ENCODE peak calls at places on chromosomes 13 and 19, in four cellular contexts. V is left ventricle myocardium inferior, E is tibial artery, I is IMR-90. S is an unnamed sample.

GRCh38 chr13:30607908-30608307 is 9.8 kb upstream of the USPL1 start:
- DNase-seq in V (no peak), I (no peak), E (no peak), S (no peak)

GRCh38 chr19:55667958-55668357 is 7.1 kb upstream of the EPN1 start:
- DNase-seq in E (no peak), I (no peak), V (no peak), S (no peak)

GRCh38 chr19:19528721-19529490 is at the start of gene YJEFN3:
- DNase-seq in E (no peak), I (peak; percentile 19), V (no peak), S (no peak)

GRCh38 chr13:74191036-74191809 is 57.0 kb upstream of the KLF12 start:
- DNase-seq in I (peak; percentile 32), E (no peak), V (no peak), S (no peak)

GRCh38 chr19:1566392-1567115 is 1.6 kb downstream of the MEX3D start:
- DNase-seq in E (peak; percentile 77), I (peak; percentile 77), V (peak; percentile 68), S (peak; percentile 82)

GRCh38 chr13:65638572-65639168 is 1591.5 kb downstream of the PCDH9 start:
- DNase-seq in I (peak; percentile 63), V (no peak), E (no peak), S (no peak)

GRCh38 chr13:21338156-21338555 is 120.9 kb downstream of the ZDHHC20 start:
- DNase-seq in I (no peak), V (no peak), E (no peak), S (no peak)

GRCh38 chr13:32045963-32046785 is 14.6 kb downstream of the FRY start:
- DNase-seq in V (no peak), I (peak; percentile 56), E (no peak), S (no peak)

GRCh38 chr19:46955114-46955812 is 64.4 kb upstream of the NPAS1 start:
- DNase-seq in V (no peak), E (no peak), I (peak; percentile 52), S (no peak)

GRCh38 chr13:44380404-44381165 is 7.0 kb downstream of the SERP2 start:
- DNase-seq in V (no peak), E (no peak), I (peak; percentile 48), S (no peak)

GRCh38 chr13:79659161-79659560 is 178.2 kb downstream of the NDFIP2 start:
- DNase-seq in E (no peak), V (peak; percentile 47), I (no peak), S (no peak)

GRCh38 chr13:44249439-44249838 is 124.2 kb upstream of the SERP2 start:
- DNase-seq in I (peak; percentile 77), V (peak; percentile 71), E (peak; percentile 76), S (no peak)

GRCh38 chr13:97142452-97142851 is 79.7 kb upstream of the MBNL2 start:
- DNase-seq in V (peak; percentile 26), E (no peak), I (no peak), S (no peak)

GRCh38 chr19:48481191-48481500 is 12.0 kb downstream of the CYTH2 start:
- DNase-seq in V (no peak), I (peak; percentile 30), E (no peak), S (no peak)

GRCh38 chr19:35223856-35224505 is 4.6 kb downstream of the FAM187B start:
- DNase-seq in V (no peak), I (no peak), E (no peak), S (peak; percentile 62)

GRCh38 chr19:31352296-31352781 is 3.1 kb upstream of the TSHZ3 start:
- DNase-seq in V (no peak), E (no peak), I (no peak), S (no peak)

GRCh38 chr13:113083402-113084061 is 22.1 kb upstream of the F7 start:
- DNase-seq in I (peak; percentile 12), E (no peak), V (peak; percentile 76), S (peak; percentile 89)

GRCh38 chr19:33796164-33797100 is at the start of gene KCTD15:
- DNase-seq in E (no peak), I (peak; percentile 31), V (peak; percentile 48), S (peak; percentile 79)

GRCh38 chr13:33931397-33931987 is 113.5 kb downstream of the RFC3 start:
- DNase-seq in E (no peak), V (no peak), I (peak; percentile 53), S (no peak)

GRCh38 chr13:54536112-54536511 is 1507.5 kb downstream of the OLFM4 start:
- DNase-seq in E (no peak), I (no peak), V (no peak), S (no peak)

GRCh38 chr19:20313894-20314293 is 146.9 kb downstream of the ZNF486 start:
- DNase-seq in I (no peak), E (no peak), V (no peak), S (no peak)

GRCh38 chr19:41753159-41753558 is 2.2 kb upstream of the CEACAM6 start:
- DNase-seq in I (no peak), E (no peak), V (peak; percentile 35), S (peak; percentile 88)

GRCh38 chr13:76980075-76980718 is 11.7 kb upstream of the CLN5 start:
- DNase-seq in I (peak; percentile 24), V (peak; percentile 78), E (peak; percentile 83), S (peak; percentile 91)
- TF ChIP-seq CTCF in I (peak; percentile 87), V (peak; percentile 99), E (peak; percentile 97), S (peak; percentile 97)

GRCh38 chr19:53908933-53909415 is at the start of gene CACNG7:
- DNase-seq in V (no peak), I (no peak), E (no peak), S (no peak)
- H3K27me3 ChIP-seq in V (peaks cover 96% of the 10 kb centered on the region), I (peaks cover 31% of the 10 kb centered on the region), E (peaks cover 96% of the 10 kb centered on the region), S (peaks cover 65% of the 10 kb centered on the region)

GRCh38 chr13:109606404-109607028 is 179.9 kb downstream of the IRS2 start:
- DNase-seq in E (no peak), I (no peak), V (no peak), S (no peak)
- TF ChIP-seq CTCF in E (no peak), I (no peak), V (no peak), S (no peak)

GRCh38 chr19:39187552-39187943 is 9.2 kb upstream of the NCCRP1 start:
- DNase-seq in V (no peak), E (no peak), I (no peak), S (no peak)
- H3K27me3 ChIP-seq in V (peaks cover 57% of the 10 kb centered on the region), E (peaks cover 26% of the 10 kb centered on the region), I (peaks cover 5% of the 10 kb centered on the region), S (peaks cover 8% of the 10 kb centered on the region)

GRCh38 chr19:3576696-3577443 is 4.1 kb downstream of the HMG20B start:
- DNase-seq in I (peak; percentile 43), V (peak; percentile 62), E (peak; percentile 82), S (no peak)

GRCh38 chr19:3575949-3576673 is 3.4 kb downstream of the HMG20B start:
- DNase-seq in I (no peak), V (no peak), E (no peak), S (no peak)

GRCh38 chr19:3573858-3574637 is 1.3 kb downstream of the HMG20B start:
- DNase-seq in V (peak; percentile 77), E (peak; percentile 93), I (peak; percentile 93), S (peak; percentile 98)

GRCh38 chr19:3573162-3573857 is 566 bp downstream of the HMG20B start:
- DNase-seq in E (peak; percentile 71), V (no peak), I (no peak), S (peak; percentile 79)

GRCh38 chr19:3575260-3575741 is 2.6 kb downstream of the HMG20B start:
- DNase-seq in E (no peak), I (peak; percentile 16), V (no peak), S (no peak)
- TF ChIP-seq CTCF in E (no peak), I (peak; percentile 22), V (no peak), S (no peak)

GRCh38 chr19:50912727-50913716 is 1.8 kb upstream of the KLK4 start:
- DNase-seq in V (no peak), E (no peak), I (no peak), S (no peak)

GRCh38 chr19:50912102-50912599 is 956 bp upstream of the KLK4 start:
- DNase-seq in I (no peak), E (no peak), V (no peak), S (no peak)

GRCh38 chr19:50911206-50912101 is at the start of gene KLK4:
- DNase-seq in I (no peak), V (no peak), E (no peak), S (no peak)

GRCh38 chr19:50909240-50910070 is 1.7 kb downstream of the KLK4 start:
- DNase-seq in I (no peak), V (no peak), E (no peak), S (no peak)

DNA sequence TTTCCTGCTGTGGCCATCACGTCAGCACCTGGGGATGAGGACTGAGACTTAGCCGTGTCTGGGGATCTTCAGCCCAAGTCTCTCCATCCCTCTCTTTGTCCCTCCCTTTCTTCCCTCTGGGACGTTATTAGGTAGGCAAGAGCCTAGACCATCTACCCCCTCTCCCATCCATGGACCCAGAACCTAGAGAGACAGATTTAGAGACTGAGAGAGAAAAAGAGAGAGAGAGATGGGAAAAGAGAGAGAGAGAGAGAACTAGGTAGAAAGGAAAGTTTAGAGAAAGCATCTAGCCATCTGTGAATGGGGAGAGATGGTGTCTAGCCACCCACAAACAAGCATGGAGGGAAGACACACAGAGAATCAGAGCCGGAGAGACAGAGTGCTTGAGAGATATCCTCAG is 473 bp downstream of the KLK4 start:
- DNase-seq in E (no peak), V (no peak), I (no peak), S (no peak)
- H3K27me3 ChIP-seq in E (peaks cover 67% of the 10 kb centered on the region), V (peaks cover 90% of the 10 kb centered on the region), I (peaks cover 11% of the 10 kb centered on the region), S (peaks cover 64% of the 10 kb centered on the region)

GRCh38 chr19:27777242-27777641 is 1435.7 kb downstream of the UQCRFS1 start:
- DNase-seq in V (no peak), E (no peak), I (no peak), S (no peak)

GRCh38 chr19:27776524-27776923 is 1436.4 kb downstream of the UQCRFS1 start:
- DNase-seq in V (no peak), E (no peak), I (no peak), S (no peak)

GRCh38 chr19:27775395-27775794 is 1437.6 kb downstream of the UQCRFS1 start:
- DNase-seq in E (no peak), I (no peak), V (no peak), S (no peak)

GRCh38 chr19:27774827-27775226 is 1438.1 kb downstream of the UQCRFS1 start:
- DNase-seq in I (no peak), E (no peak), V (no peak), S (no peak)

GRCh38 chr19:27776020-27776419 is 1436.9 kb downstream of the UQCRFS1 start:
- DNase-seq in V (no peak), I (peak; percentile 31), E (no peak), S (no peak)
- TF ChIP-seq CTCF in V (peak; percentile 21), I (no peak), E (no peak), S (no peak)

DNA sequence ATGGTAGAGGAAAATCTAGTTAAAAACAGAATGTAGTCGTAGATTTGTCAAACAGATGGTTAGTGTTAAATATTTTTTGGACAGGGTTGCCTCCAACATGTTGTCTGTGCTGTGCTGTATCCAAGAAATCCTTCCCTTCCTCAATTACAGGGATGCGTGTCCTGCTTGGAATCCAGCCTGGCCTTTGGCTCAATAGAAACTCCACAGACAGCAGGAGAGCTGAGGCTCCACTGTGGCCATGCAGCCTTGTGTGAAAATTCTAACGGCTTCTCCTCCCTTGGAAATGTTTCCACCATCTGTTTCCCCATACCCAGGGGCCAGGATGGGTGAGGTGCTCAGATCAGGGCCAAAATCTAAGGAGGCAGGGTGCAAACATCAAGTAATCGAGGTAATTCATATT is 67.7 kb upstream of the USP29 start:
- DNase-seq in E (no peak), V (peak; percentile 26), I (no peak), S (no peak)
- H3K27me3 ChIP-seq in E (peaks cover 6% of the 10 kb centered on the region), V (peaks cover 26% of the 10 kb centered on the region), I (no peaks in the 10 kb centered on the region), S (no peaks in the 10 kb centered on the region)

GRCh38 chr13:81138353-81138995 is 797.5 kb upstream of the SPRY2 start:
- DNase-seq in V (no peak), I (no peak), E (no peak), S (no peak)

GRCh38 chr13:81140675-81141074 is 799.7 kb upstream of the SPRY2 start:
- DNase-seq in I (no peak), E (no peak), V (no peak), S (no peak)

GRCh38 chr13:81142306-81142999 is 801.5 kb upstream of the SPRY2 start:
- DNase-seq in I (no peak), V (no peak), E (no peak), S (no peak)
- TF ChIP-seq CTCF in I (no peak), V (no peak), E (no peak), S (no peak)

S was measured in upper lobe of right lung.